ENCODE peak calls at places on chromosomes 1 and 21, in eight cellular contexts. M is thyroid gland, T is vagina, G is IMR-90, S is tibial nerve, E is spleen, V is A549, C is uterus. O is an unnamed sample.

GRCh38 chr1:180173952-180174351 is 19.3 kb downstream of the QSOX1 start:
- DNase-seq in M (peak), T (no peak), G (peak), S (peak), E (peak), V (no peak), C (peak), O (no peak)

GRCh38 chr21:36478207-36478701 is 1.7 kb downstream of the CLDN14 start:
- DNase-seq in M (no peak), T (no peak), G (peak), S (no peak), E (peak), V (peak), C (no peak), O (no peak)

GRCh38 chr1:19436716-19437476 is 48.4 kb downstream of the CAPZB start:
- DNase-seq in M (peak), T (no peak), G (no peak), S (peak), E (no peak), V (peak), C (peak), O (peak)

GRCh38 chr1:114723915-114724314 is 7.3 kb upstream of the NRAS start:
- DNase-seq in M (no peak), T (no peak), G (no peak), S (no peak), E (no peak), V (no peak), C (no peak), O (no peak)

GRCh38 chr1:92968138-92969032 is 7.1 kb upstream of the DIPK1A start:
- DNase-seq in M (no peak), T (no peak), G (no peak), S (no peak), E (no peak), V (no peak), C (no peak), O (no peak)

GRCh38 chr1:42214447-42214871 is 49.9 kb upstream of the GUCA2A start:
- DNase-seq in M (peak), T (no peak), G (peak), S (no peak), E (no peak), V (peak), C (no peak), O (no peak)

GRCh38 chr1:113565621-113566020 is 175.3 kb downstream of the MAGI3 start:
- DNase-seq in M (no peak), T (no peak), G (no peak), S (no peak), E (no peak), V (no peak), C (no peak), O (no peak)

GRCh38 chr1:192807221-192807967 is 1.4 kb upstream of the RGS2 start:
- DNase-seq in M (no peak), T (no peak), G (peak), S (no peak), E (no peak), V (peak), C (no peak), O (no peak)

GRCh38 chr1:212745303-212745702 is 45.7 kb upstream of the BATF3 start:
- DNase-seq in M (no peak), T (no peak), G (no peak), S (no peak), E (no peak), V (no peak), C (no peak), O (no peak)

GRCh38 chr1:171998711-171999110 is 157.4 kb downstream of the DNM3 start:
- DNase-seq in M (no peak), T (no peak), G (peak), S (no peak), E (no peak), V (no peak), C (no peak), O (no peak)

GRCh38 chr1:163171826-163172225 is 30.9 kb downstream of the RGS5 start:
- DNase-seq in M (no peak), T (no peak), G (no peak), S (no peak), E (no peak), V (no peak), C (no peak), O (no peak)

GRCh38 chr1:160206421-160207117 is 1.4 kb downstream of the PEA15 start:
- DNase-seq in M (no peak), T (no peak), G (peak), S (no peak), E (no peak), V (peak), C (no peak), O (no peak)

GRCh38 chr1:158101944-158102343 is 78.8 kb upstream of the CD1D start:
- DNase-seq in M (no peak), T (no peak), G (peak), S (no peak), E (no peak), V (peak), C (no peak), O (no peak)

GRCh38 chr1:245441699-245442098 is 286.9 kb downstream of the KIF26B start:
- DNase-seq in M (no peak), T (no peak), G (no peak), S (no peak), E (no peak), V (no peak), C (no peak), O (no peak)

GRCh38 chr1:36738245-36738644 is 255.5 kb upstream of the CSF3R start:
- DNase-seq in M (no peak), T (peak), G (no peak), S (no peak), E (no peak), V (no peak), C (no peak), O (peak)

GRCh38 chr1:74504125-74505065 is 8.0 kb downstream of the LRRC53 start:
- DNase-seq in M (peak), T (no peak), G (peak), S (no peak), E (no peak), V (peak), C (peak), O (no peak)

GRCh38 chr1:55943721-55944435 is 635.5 kb downstream of the PLPP3 start:
- DNase-seq in M (no peak), T (no peak), G (no peak), S (no peak), E (no peak), V (no peak), C (no peak), O (no peak)

DNA sequence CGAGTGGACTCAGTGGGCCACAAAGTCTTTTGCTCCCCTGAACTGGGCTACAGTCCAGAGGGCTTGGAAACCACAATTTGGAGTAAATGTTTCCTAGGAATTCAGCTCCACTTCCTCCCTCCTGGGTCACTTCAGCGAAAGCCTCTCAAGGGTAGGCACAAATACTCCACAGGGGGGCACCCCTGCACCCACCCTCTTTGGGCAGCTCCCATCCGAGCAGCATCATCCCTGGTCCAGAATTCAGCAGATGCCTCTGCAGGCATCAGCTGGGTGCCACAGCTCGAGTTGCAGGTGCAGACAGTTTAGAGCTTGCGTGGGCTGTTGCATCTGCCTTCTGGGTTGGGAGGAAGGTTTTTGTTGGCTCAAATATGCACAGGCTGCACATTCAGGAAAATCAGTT is 25.0 kb downstream of the KANK4 start:
- DNase-seq in M (no peak), T (no peak), G (no peak), S (no peak), E (no peak), V (peak), C (no peak), O (no peak)
- TF ChIP-seq CTCF in M (no peak), T (no peak), G (no peak), S (peak), E (no peak), V (no peak), C (no peak), O (no peak)

GRCh38 chr1:167544447-167544846 is 9.1 kb downstream of the CREG1 start:
- DNase-seq in M (no peak), T (no peak), G (no peak), S (no peak), E (no peak), V (no peak), C (no peak), O (no peak)
- TF ChIP-seq POLR2A in M (no peak), T (no peak), G (no peak), S (no peak), E (no peak), V (no peak), C (no peak), O (no peak)

GRCh38 chr1:43705982-43706597 is 1.2 kb upstream of the ST3GAL3 start:
- DNase-seq in M (no peak), T (no peak), G (no peak), S (no peak), E (no peak), V (peak), C (no peak), O (no peak)
- H3K4me3 ChIP-seq in M (no peak), T (no peak), G (no peak), S (peak), E (peak), V (peak), C (no peak), O (no peak)

DNA sequence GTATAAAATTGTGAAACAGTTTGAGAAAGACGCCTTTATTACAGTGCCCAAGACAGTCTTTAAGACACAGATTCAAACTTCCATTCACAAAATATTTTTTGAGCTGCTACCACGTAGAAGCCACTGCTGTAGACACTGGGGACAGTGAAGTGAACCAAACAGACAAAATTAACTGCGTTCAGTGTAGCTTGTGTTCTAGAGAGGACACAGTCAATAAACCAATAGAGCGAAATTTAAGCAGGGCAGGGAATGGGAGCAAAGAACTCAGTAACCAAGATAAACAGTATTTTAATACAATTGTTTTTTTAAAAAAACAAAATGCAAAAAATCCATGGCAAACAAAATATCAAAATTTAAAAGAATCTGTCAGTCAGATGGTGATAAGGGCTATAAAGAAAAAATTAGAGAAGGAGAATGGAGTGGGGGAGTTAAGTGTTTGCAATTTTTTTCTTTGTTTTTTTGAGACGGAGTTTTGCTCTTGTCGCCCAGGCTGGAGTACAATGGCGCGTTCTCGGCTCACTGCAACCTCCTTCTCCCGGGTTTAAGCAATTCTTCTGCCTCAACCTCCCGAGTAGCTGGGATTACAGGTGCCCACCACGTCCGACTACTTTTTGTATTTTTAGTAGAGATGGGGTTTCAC is 719 bp upstream of the PARS2 start:
- DNase-seq in M (no peak), T (no peak), G (no peak), S (no peak), E (no peak), V (no peak), C (no peak), O (no peak)
- TF ChIP-seq CTCF in M (no peak), T (no peak), G (no peak), S (no peak), E (no peak), V (no peak), C (no peak), O (no peak)

GRCh38 chr21:41431788-41432548 is 5.9 kb downstream of the MX1 start:
- DNase-seq in M (no peak), T (peak), G (no peak), S (no peak), E (no peak), V (no peak), C (no peak), O (no peak)

GRCh38 chr21:41428847-41429246 is 2.8 kb downstream of the MX1 start:
- DNase-seq in M (no peak), T (no peak), G (no peak), S (no peak), E (no peak), V (no peak), C (no peak), O (no peak)

GRCh38 chr21:41428311-41428710 is 2.3 kb downstream of the MX1 start:
- DNase-seq in M (no peak), T (no peak), G (no peak), S (no peak), E (no peak), V (no peak), C (no peak), O (no peak)

GRCh38 chr21:41429305-41429704 is 3.3 kb downstream of the MX1 start:
- DNase-seq in M (no peak), T (no peak), G (no peak), S (no peak), E (no peak), V (no peak), C (no peak), O (no peak)

DNA sequence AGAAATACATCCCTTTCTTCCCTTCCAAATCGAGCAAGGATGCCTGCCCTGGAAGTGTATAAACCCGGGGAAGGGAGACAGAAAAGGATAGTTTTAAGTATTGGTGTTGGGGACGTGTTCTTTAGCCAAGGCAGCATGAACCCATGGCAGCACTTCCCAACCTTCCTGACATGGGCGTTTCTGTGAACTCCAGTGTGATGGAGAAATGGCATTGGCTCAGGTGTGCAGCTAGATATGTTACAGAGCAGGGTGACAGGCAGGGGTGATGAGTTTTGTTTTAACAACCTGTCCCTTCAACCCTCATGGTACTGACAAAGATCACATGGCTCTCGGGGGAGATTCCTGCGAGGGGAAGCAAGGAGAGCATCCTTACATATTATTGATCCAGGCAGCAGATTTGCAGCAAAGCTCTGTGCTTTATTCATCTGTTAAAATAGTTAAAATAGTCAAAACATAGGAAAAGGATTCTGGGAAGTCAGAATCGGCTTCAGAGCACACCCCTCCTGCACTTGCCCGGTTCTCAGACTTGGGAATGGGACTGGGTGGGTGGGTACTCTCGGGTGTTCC is 4.0 kb downstream of the MX1 start:
- DNase-seq in M (no peak), T (peak), G (no peak), S (no peak), E (no peak), V (no peak), C (no peak), O (no peak)
- TF ChIP-seq POLR2A in M (no peak), T (no peak), G (no peak), S (no peak), E (no peak), V (no peak), C (no peak), O (no peak)

GRCh38 chr1:85705940-85706339 is 2.3 kb downstream of the ZNHIT6 start:
- DNase-seq in M (no peak), T (no peak), G (no peak), S (no peak), E (no peak), V (no peak), C (no peak), O (no peak)
- H3K4me3 ChIP-seq in M (no peak), T (no peak), G (no peak), S (no peak), E (no peak), V (no peak), C (no peak), O (no peak)

DNA sequence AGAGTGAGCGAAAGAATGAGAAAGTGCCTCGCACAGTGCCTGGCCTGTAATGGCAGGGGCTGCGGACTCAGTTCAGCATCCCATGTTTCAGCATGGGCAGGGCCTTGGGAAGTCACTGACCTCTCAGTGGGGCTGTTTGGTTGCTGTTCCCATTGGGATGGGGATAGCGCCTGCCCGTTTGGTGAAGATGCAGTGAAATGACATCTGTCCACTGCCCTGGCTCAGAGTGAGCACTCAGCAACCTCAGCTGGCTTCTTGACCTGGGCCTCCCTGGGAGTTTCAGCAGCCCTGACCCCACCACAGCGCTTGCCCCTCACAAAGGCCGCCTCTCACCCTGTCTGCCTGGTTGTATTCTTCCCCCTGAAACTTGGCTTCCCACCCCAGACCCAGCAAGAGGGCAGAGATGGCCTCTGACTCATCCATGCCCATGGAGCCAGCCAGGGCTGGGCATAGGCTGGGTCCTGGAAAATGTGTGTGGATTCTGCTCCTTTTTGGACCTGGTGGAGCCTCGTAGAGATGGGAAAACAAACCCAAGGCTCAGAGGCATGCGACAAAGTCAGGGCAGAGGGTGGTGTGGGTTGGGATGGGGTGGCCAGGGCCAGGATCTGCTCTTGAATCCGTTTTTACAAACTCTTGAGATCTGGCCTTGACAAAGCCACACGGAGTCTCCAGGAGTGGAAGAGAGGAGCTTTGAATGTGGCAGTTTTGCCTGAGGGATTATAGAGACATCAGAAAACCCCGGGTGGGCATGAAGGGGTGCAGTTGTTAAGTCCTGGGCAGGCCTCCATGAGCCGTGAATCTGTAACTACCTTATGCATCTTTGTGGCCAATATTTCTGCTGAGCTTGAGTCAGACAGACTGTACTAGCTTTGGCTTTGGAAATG is 1.2 kb downstream of the XKR8 start:
- DNase-seq in M (no peak), T (no peak), G (no peak), S (no peak), E (no peak), V (no peak), C (no peak), O (no peak)
- TF ChIP-seq CTCF in M (no peak), T (no peak), G (no peak), S (no peak), E (no peak), V (no peak), C (no peak), O (no peak)

DNA sequence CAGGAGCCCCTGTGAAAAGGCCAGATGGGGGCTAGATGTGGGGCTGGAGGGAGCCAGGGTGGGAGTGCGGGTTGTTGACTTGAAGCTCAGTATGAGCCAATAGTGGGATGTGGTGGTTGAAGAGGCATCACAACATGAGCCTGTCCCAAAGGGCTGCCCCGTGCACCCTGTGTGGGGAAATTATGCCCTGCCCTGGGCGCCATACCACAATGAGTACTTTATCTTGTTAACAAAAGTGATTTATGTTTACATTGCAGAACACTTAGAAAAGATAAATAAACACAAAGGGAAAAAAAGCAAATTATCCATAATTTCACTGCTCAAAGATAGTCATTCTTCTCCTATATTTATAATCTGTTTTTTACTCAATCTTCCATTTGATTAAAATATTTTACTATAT is 1.6 kb upstream of the NFASC start:
- DNase-seq in M (no peak), T (no peak), G (no peak), S (no peak), E (no peak), V (no peak), C (no peak), O (no peak)
- TF ChIP-seq POLR2A in M (no peak), T (no peak), G (no peak), S (no peak), E (no peak), V (no peak), C (no peak), O (no peak)